ENCODE peak calls at places on chromosome 21, in eight cellular contexts. V is cardiac muscle cell; E is memory B cell; L is MM.1S; Z is GM23338; J is brain microvascular endothelial cell; N is stimulated activated CD4-positive, alpha-beta T cell treated with anti-CD3 and anti-CD28 coated beads, TNF-alpha, amount 100 ng/mL, for 4 hours; D is NCI-H2081 treated with DMSO at 0.1 percent for 48 hours. P is an unnamed sample.

GRCh38 chr21:20882462-20883415 is 115.5 kb upstream of the NCAM2 start:
- DNase-seq in Z (peak; percentile 86), N (no peak), V (peak; percentile 34), D (no peak), E (no peak), J (peak; percentile 7), L (peak; percentile 44), P (no peak)

GRCh38 chr21:37642493-37642892 is 273.8 kb downstream of the KCNJ6 start:
- DNase-seq in Z (peak; percentile 85), D (no peak), E (no peak), L (peak; percentile 69), J (no peak), V (no peak), N (no peak), P (no peak)

GRCh38 chr21:25929859-25930520 is 195.2 kb downstream of the GABPA start:
- DNase-seq in N (no peak), D (no peak), Z (peak; percentile 38), J (peak; percentile 56), V (peak; percentile 52), E (no peak), L (no peak), P (peak; percentile 33)

GRCh38 chr21:34091032-34091431 is 17.7 kb downstream of the MRPS6 start:
- DNase-seq in L (no peak), J (no peak), N (no peak), D (no peak), V (no peak), E (no peak), Z (no peak), P (no peak)

GRCh38 chr21:35203093-35204021 is 154.3 kb upstream of the RUNX1 start:
- DNase-seq in N (no peak), D (no peak), E (no peak), Z (no peak), L (no peak), J (peak; percentile 87), V (peak; percentile 71), P (no peak)

GRCh38 chr21:41167348-41168342 is at the start of gene BACE2:
- DNase-seq in V (peak; percentile 88), N (peak; percentile 24), J (peak; percentile 33), L (peak; percentile 86), E (peak; percentile 77), D (no peak), Z (peak; percentile 76), P (no peak)

GRCh38 chr21:46022551-46023107 is 41.1 kb downstream of the COL6A1 start:
- DNase-seq in N (no peak), E (no peak), D (no peak), L (peak; percentile 36), V (no peak), J (no peak), Z (no peak), P (no peak)

GRCh38 chr21:27104749-27105439 is 138.0 kb upstream of the ADAMTS5 start:
- DNase-seq in N (no peak), E (no peak), V (peak; percentile 13), D (no peak), L (no peak), J (peak; percentile 8), Z (no peak), P (no peak)

GRCh38 chr21:15023782-15024181 is 41.0 kb downstream of the NRIP1 start:
- DNase-seq in N (no peak), L (no peak), Z (no peak), V (no peak), J (no peak), E (no peak), D (no peak), P (no peak)

GRCh38 chr21:42237577-42237976 is 18.6 kb downstream of the ABCG1 start:
- DNase-seq in V (no peak), L (no peak), E (no peak), D (no peak), J (no peak), N (no peak), Z (no peak), P (no peak)

GRCh38 chr21:45803613-45804340 is 160.3 kb downstream of the PCBP3 start:
- DNase-seq in N (no peak), E (no peak), V (no peak), Z (no peak), J (no peak), L (no peak), D (no peak), P (no peak)